ENCODE peak calls at places on chromosomes 6 and 20, in ten cellular contexts. P is mesendoderm; W is mammary epithelial cell; O is stomach; Y is heart left ventricle; S is lung; N is CD4-positive, CD25-positive, alpha-beta regulatory T cell; T is thoracic aorta; Z is CD8-positive, alpha-beta T cell; C is GM12878. U is an unnamed sample.

GRCh38 chr6:50724381-50725124 is 11.2 kb downstream of the TFAP2D start:
- DNase-seq in O (no peak), Z (no peak), N (no peak), P (no peak), T (no peak), C (no peak), S (no peak), W (no peak), Y (no peak), U (no peak)

GRCh38 chr20:9498322-9498721 is 16.1 kb upstream of the LAMP5 start:
- DNase-seq in Z (no peak), Y (no peak), O (no peak), S (no peak), N (no peak), T (no peak), W (no peak), C (no peak), P (no peak), U (no peak)

GRCh38 chr6:151388997-151389639 is 2.2 kb downstream of the ZBTB2 start:
- DNase-seq in W (no peak), O (no peak), Y (no peak), S (no peak), Z (no peak), P (no peak), C (no peak), T (no peak), N (no peak), U (no peak)

GRCh38 chr6:107618672-107619071 is 128.8 kb downstream of the SOBP start:
- DNase-seq in N (peak; percentile 63), S (no peak), C (peak; percentile 86), W (no peak), O (no peak), Z (no peak), T (no peak), P (no peak), Y (no peak), U (no peak)

GRCh38 chr6:37038297-37039198 is 33.1 kb downstream of the FGD2 start:
- DNase-seq in N (no peak), O (peak; percentile 66), P (no peak), Z (no peak), S (no peak), T (no peak), C (no peak), Y (peak; percentile 81), W (no peak), U (peak; percentile 81)

GRCh38 chr6:112990971-112991370 is 643.8 kb downstream of the RFPL4B start:
- DNase-seq in Y (no peak), C (no peak), T (no peak), N (no peak), P (peak; percentile 7), W (no peak), O (no peak), S (no peak), Z (no peak), U (no peak)

GRCh38 chr20:2900845-2901592 is 27.7 kb downstream of the PTPRA start:
- DNase-seq in P (no peak), W (no peak), Z (no peak), C (peak; percentile 24), T (no peak), Y (no peak), O (no peak), N (peak; percentile 16), S (no peak), U (no peak)

GRCh38 chr6:166419268-166419667 is 36.5 kb upstream of the MPC1 start:
- DNase-seq in N (peak; percentile 48), T (no peak), S (no peak), W (peak; percentile 76), C (peak; percentile 71), P (no peak), Y (no peak), Z (no peak), O (no peak), U (no peak)

GRCh38 chr6:7201732-7202541 is 94.2 kb downstream of the RREB1 start:
- DNase-seq in Y (peak; percentile 77), O (peak; percentile 51), C (peak; percentile 82), W (no peak), T (no peak), Z (no peak), N (no peak), S (peak; percentile 73), P (no peak), U (peak; percentile 50)

GRCh38 chr6:7198833-7199800 is 91.4 kb downstream of the RREB1 start:
- DNase-seq in P (no peak), T (no peak), N (no peak), O (no peak), S (no peak), Z (no peak), Y (no peak), W (no peak), C (no peak), U (no peak)

GRCh38 chr6:7200598-7201443 is 93.1 kb downstream of the RREB1 start:
- DNase-seq in C (no peak), S (peak; percentile 87), T (no peak), P (no peak), Z (no peak), N (no peak), Y (no peak), O (peak; percentile 90), W (peak; percentile 87), U (no peak)

GRCh38 chr6:7203939-7204338 is 96.2 kb downstream of the RREB1 start:
- DNase-seq in C (no peak), O (no peak), Z (no peak), S (no peak), N (no peak), P (no peak), W (no peak), Y (no peak), T (no peak), U (no peak)

DNA sequence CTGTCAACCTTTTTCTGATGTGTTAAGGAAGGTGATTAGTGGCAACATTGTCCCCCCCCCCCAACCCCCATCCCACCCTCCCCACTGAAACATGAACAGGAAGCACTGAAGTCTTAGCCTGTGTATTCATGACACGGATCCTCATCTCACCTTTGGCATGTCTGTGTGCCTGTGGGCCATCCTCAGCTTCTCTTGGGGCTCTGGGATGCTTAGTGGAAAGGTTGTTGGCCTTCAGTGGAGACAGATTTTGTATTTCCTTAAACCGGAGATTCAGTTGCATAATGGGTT is 93.6 kb downstream of the RREB1 start:
- DNase-seq in P (no peak), Y (no peak), T (no peak), C (no peak), O (no peak), W (no peak), N (no peak), S (no peak), Z (no peak), U (no peak)
- H3K36me3 ChIP-seq in P (no peaks in the 10 kb centered on the region), Y (peaks cover 63% of the 10 kb centered on the region), T (no peaks in the 10 kb centered on the region), C (peaks cover 10% of the 10 kb centered on the region), O (peaks cover 15% of the 10 kb centered on the region), W (peaks cover 7% of the 10 kb centered on the region), N (peaks cover 33% of the 10 kb centered on the region), S (peaks cover 4% of the 10 kb centered on the region), Z (no peaks in the 10 kb centered on the region), U (no peaks in the 10 kb centered on the region)

GRCh38 chr6:111002350-111002749 is 20.5 kb downstream of the RPF2 start:
- DNase-seq in O (no peak), S (no peak), Z (no peak), Y (no peak), N (no peak), C (no peak), P (no peak), T (no peak), W (no peak), U (no peak)

GRCh38 chr6:110996661-110997060 is 14.8 kb downstream of the RPF2 start:
- DNase-seq in C (no peak), Z (no peak), S (no peak), Y (no peak), W (no peak), N (no peak), P (no peak), O (no peak), T (no peak), U (no peak)

DNA sequence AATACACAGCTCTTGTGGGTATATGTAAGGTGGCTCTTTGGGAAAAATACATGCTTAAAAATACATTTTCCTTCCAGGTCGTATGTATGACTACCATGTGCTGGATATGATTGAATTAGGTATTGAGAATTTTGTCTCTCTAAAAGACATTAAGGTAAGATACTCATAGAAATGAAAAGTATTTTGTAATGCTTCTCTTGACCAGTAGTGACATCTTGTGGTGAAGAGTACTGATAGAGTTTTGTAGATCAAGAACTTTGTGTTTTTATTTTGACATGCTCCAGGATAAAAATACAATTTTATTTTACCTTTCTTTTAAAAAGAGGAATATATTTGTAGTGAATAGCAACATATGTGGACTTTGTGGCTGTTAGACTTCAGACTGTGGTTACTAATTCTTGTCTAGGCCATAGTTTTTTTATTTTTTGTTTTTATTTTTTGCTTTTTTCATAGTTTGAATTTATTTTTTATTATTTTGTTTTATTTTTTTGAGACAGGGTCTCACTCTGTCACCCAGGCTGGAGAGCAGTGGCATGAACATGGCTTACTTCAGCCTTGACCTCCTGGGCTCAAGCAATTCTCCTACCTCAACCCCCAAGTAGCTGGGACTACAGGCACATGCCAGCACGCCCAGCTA is 17.9 kb downstream of the RPF2 start:
- DNase-seq in P (peak; percentile 8), T (no peak), W (peak; percentile 16), C (no peak), Y (no peak), N (peak; percentile 42), S (no peak), Z (no peak), O (no peak), U (no peak)
- H3K27ac ChIP-seq in P (no peak overlapping the region), T (no peak overlapping the region), W (no peak overlapping the region), C (no peak overlapping the region), Y (no peak overlapping the region), N (no peak overlapping the region), S (no peak overlapping the region), Z (no peak overlapping the region), O (no peak overlapping the region), U (no peak overlapping the region)

GRCh38 chr6:170388113-170388512 is 81.6 kb downstream of the FAM120B start:
- DNase-seq in T (no peak), N (no peak), Y (no peak), P (no peak), S (no peak), W (no peak), O (no peak), C (no peak), Z (no peak), U (no peak)

GRCh38 chr6:170394980-170395379 is 88.4 kb downstream of the FAM120B start:
- DNase-seq in N (no peak), Y (no peak), S (no peak), T (no peak), O (no peak), Z (no peak), C (no peak), W (no peak), P (no peak), U (no peak)

GRCh38 chr6:170393033-170393432 is 86.5 kb downstream of the FAM120B start:
- DNase-seq in P (no peak), C (no peak), Z (no peak), Y (no peak), O (no peak), N (no peak), S (no peak), W (no peak), T (no peak), U (no peak)

DNA sequence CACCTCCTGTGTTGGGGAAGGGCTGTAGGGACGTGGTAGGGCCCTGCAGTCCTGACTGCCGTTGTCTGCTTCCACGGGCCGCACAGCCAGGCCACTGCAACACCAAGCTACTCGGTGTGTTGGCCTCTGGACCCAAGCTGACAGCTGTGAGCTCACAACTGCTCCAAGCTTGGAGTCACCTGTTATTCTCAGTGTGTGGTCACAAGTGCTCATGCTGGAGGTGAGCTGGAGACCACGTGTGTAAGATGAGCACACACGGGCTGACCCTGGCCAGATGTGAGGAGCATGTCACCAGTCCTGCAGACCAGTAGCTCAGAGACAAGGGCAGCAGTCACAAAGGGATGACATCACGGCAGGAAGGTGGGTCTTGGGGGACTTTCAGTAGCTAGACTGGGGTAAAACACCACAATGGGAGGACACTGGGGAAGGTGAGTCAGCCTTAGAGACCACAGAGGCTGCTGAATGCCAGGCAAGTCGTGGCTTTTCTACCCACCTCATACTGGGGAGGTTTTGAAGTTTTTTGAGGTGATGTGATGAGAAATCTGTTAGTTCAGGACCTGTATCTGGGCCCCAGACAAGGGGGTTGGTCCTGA is 87.3 kb downstream of the FAM120B start:
- DNase-seq in C (no peak), Y (no peak), P (no peak), T (no peak), O (no peak), Z (no peak), N (no peak), W (peak; percentile 31), S (no peak), U (no peak)
- H3K36me3 ChIP-seq in C (peaks cover 5% of the 10 kb centered on the region), Y (peaks cover 90% of the 10 kb centered on the region), P (peaks cover 1% of the 10 kb centered on the region), T (peaks cover 33% of the 10 kb centered on the region), O (peaks cover 48% of the 10 kb centered on the region), Z (peaks cover 38% of the 10 kb centered on the region), N (peaks cover 79% of the 10 kb centered on the region), W (peaks cover 13% of the 10 kb centered on the region), S (peaks cover 17% of the 10 kb centered on the region), U (peaks cover 93% of the 10 kb centered on the region)

DNA sequence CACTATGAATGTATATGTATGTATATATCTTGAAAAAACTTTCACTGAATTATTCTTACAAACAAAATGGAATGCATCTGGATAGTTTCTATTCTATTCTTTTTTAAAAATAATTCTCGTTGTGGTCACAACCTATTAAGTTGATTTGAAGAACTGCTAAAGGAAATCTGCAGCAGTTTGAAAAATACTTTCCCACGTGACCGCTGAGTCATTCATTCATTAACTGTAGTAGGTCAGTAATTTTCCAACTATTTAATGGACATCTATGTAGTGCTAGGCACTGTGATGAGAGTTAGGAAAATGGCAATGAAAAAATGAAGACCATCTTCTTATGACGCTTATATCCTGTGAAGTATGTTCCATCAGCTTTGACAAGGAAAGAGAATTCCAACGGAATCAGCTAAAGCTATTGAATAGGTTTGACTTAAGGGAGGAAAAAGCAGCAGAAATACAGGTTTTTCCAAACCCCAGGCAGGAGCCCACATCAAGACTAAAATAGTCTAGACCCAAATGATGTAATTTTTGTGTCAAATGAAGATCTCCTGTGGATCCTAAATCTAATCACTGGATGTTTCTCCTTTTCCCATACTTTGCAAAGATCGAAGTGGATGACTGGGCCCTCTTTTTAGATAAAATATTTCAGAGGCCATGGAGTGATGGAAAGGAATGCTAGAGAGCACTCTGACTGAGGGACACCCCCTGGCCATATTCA is 4.1 kb upstream of the EFHC1 start:
- DNase-seq in S (no peak), P (no peak), C (no peak), Y (no peak), O (no peak), T (no peak), W (no peak), N (no peak), Z (no peak), U (no peak)
- H3K27ac ChIP-seq in S (no peak overlapping the region), P (no peak overlapping the region), C (no peak overlapping the region), Y (no peak overlapping the region), O (no peak overlapping the region), T (no peak overlapping the region), W (no peak overlapping the region), N (no peak overlapping the region), Z (no peak overlapping the region), U (no peak overlapping the region)

U was measured in heart right ventricle.